ENCODE peak calls at places on chromosomes 13 and 19, in four cellular contexts. E is suprapubic skin; C is neuronal stem cell; I is effector memory CD4-positive, alpha-beta T cell. P is an unnamed sample.

GRCh38 chr13:85412448-85412847 is 386.8 kb downstream of the SLITRK6 start:
- DNase-seq in E (no peak), C (no peak), I (no peak), P (no peak)

GRCh38 chr19:17946965-17947784 is 14.4 kb downstream of the CCDC124 start:
- DNase-seq in E (no peak), C (no peak), I (peak; percentile 22), P (no peak)

GRCh38 chr13:36357692-36358091 is 11.5 kb upstream of the SPART start:
- DNase-seq in E (peak; percentile 77), C (no peak), I (no peak), P (no peak)

GRCh38 chr19:47542030-47542475 is 27.2 kb upstream of the NAPA start:
- DNase-seq in E (no peak), C (no peak), I (no peak), P (no peak)

GRCh38 chr13:71864981-71865857 is 1.8 kb downstream of the DACH1 start:
- DNase-seq in E (peak; percentile 54), C (no peak), I (no peak), P (peak; percentile 87)

GRCh38 chr13:43405457-43405856 is 381.3 kb downstream of the ENOX1 start:
- DNase-seq in E (no peak), C (no peak), I (no peak), P (no peak)

GRCh38 chr13:52848455-52849190 is at the start of gene PCDH8:
- DNase-seq in E (no peak), C (peak; percentile 79), I (no peak), P (no peak)

GRCh38 chr19:49058592-49058991 is 1.0 kb upstream of the CGB7 start:
- DNase-seq in E (no peak), C (no peak), I (no peak), P (no peak)

GRCh38 chr19:7900931-7901330 is 2.7 kb upstream of the MAP2K7 start:
- DNase-seq in E (peak; percentile 63), C (no peak), I (no peak), P (no peak)

GRCh38 chr19:38173324-38174041 is 50.5 kb downstream of the DPF1 start:
- DNase-seq in E (peak; percentile 81), C (no peak), I (no peak), P (no peak)

GRCh38 chr19:55075366-55075998 is at the start of gene EPS8L1:
- DNase-seq in E (no peak), C (no peak), I (no peak), P (peak; percentile 87)

GRCh38 chr13:49441846-49442245 is 2.0 kb downstream of the CAB39L start:
- DNase-seq in E (no peak), C (no peak), I (no peak), P (no peak)

GRCh38 chr13:68066879-68067513 is 836.9 kb upstream of the PCDH9 start:
- DNase-seq in E (no peak), C (no peak), I (no peak), P (no peak)

GRCh38 chr19:46602392-46603194 is 1.5 kb downstream of the CALM3 start:
- DNase-seq in E (peak; percentile 63), C (no peak), I (no peak), P (no peak)

GRCh38 chr13:59700281-59700680 is 463.4 kb downstream of the DIAPH3 start:
- DNase-seq in E (no peak), C (no peak), I (no peak), P (no peak)

GRCh38 chr19:47406711-47407416 is 12.5 kb downstream of the MEIS3 start:
- DNase-seq in E (no peak), C (peak; percentile 65), I (no peak), P (no peak)

GRCh38 chr19:3366104-3366760 is at the start of gene NFIC:
- DNase-seq in E (peak; percentile 90), C (no peak), I (no peak), P (peak; percentile 94)

GRCh38 chr19:48329167-48329891 is 4.0 kb downstream of the EMP3 start:
- DNase-seq in E (no peak), C (no peak), I (peak; percentile 32), P (no peak)

GRCh38 chr13:48126944-48127814 is 32.3 kb upstream of the MED4 start:
- DNase-seq in E (no peak), C (peak; percentile 54), I (peak; percentile 11), P (no peak)

GRCh38 chr13:76992548-76993001 is 694 bp downstream of the CLN5 start:
- DNase-seq in E (peak; percentile 71), C (peak; percentile 5), I (no peak), P (peak; percentile 58)

GRCh38 chr13:87234981-87235380 is 436.2 kb upstream of the SLITRK5 start:
- DNase-seq in E (no peak), C (no peak), I (no peak), P (no peak)

GRCh38 chr19:16801599-16801998 is 27.6 kb upstream of the SIN3B start:
- DNase-seq in E (no peak), C (no peak), I (no peak), P (no peak)

GRCh38 chr19:10587022-10587838 is at the start of gene AP1M2:
- DNase-seq in E (no peak), C (no peak), I (no peak), P (peak; percentile 65)

GRCh38 chr13:77406644-77407440 is 79.9 kb upstream of the MYCBP2 start:
- DNase-seq in E (no peak), C (no peak), I (no peak), P (no peak)

GRCh38 chr13:80276371-80277289 is 64.3 kb downstream of the SPRY2 start:
- DNase-seq in E (no peak), C (peak; percentile 93), I (no peak), P (peak; percentile 33)

GRCh38 chr19:29858000-29858596 is 46.3 kb downstream of the CCNE1 start:
- DNase-seq in E (no peak), C (no peak), I (no peak), P (peak; percentile 41)

GRCh38 chr19:4867534-4868285 is at the start of gene PLIN3:
- DNase-seq in E (peak; percentile 99), C (peak; percentile 95), I (peak; percentile 80), P (peak; percentile 96)

GRCh38 chr19:45764947-45765346 is 4.1 kb downstream of the SIX5 start:
- DNase-seq in E (no peak), C (no peak), I (no peak), P (no peak)

GRCh38 chr13:77896536-77896935 is 22.1 kb downstream of the EDNRB start:
- DNase-seq in E (no peak), C (no peak), I (no peak), P (no peak)

GRCh38 chr19:5095568-5095850 is 126.6 kb downstream of the KDM4B start:
- DNase-seq in E (no peak), C (no peak), I (no peak), P (no peak)

GRCh38 chr19:38196948-38197656 is 26.9 kb downstream of the DPF1 start:
- DNase-seq in E (peak; percentile 53), C (no peak), I (no peak), P (no peak)

GRCh38 chr13:100542546-100543156 is 45.9 kb downstream of the GGACT start:
- DNase-seq in E (no peak), C (no peak), I (no peak), P (no peak)

GRCh38 chr13:62626771-62627170 is 1211.1 kb upstream of the PCDH20 start:
- DNase-seq in E (no peak), C (no peak), I (no peak), P (no peak)

GRCh38 chr19:6736917-6737283 is 480 bp downstream of the GPR108 start:
- DNase-seq in E (no peak), C (no peak), I (no peak), P (no peak)

GRCh38 chr19:2983351-2984195 is 6.2 kb downstream of the TLE6 start:
- DNase-seq in E (peak; percentile 87), C (no peak), I (no peak), P (peak; percentile 66)

GRCh38 chr13:51714663-51715168 is 89.2 kb downstream of the DHRS12 start:
- DNase-seq in E (no peak), C (no peak), I (no peak), P (no peak)

GRCh38 chr13:24050796-24051715 is 109.5 kb upstream of the SPATA13 start:
- DNase-seq in E (no peak), C (no peak), I (no peak), P (no peak)
- H3K36me3 ChIP-seq in E (no peaks in the 10 kb centered on the region), C (no peaks in the 10 kb centered on the region), I (no peaks in the 10 kb centered on the region), P (no peaks in the 10 kb centered on the region)

GRCh38 chr19:53696951-53697350 is 65.2 kb downstream of the DPRX start:
- DNase-seq in E (no peak), C (peak; percentile 14), I (no peak), P (no peak)
- H3K9me3 ChIP-seq in E (no peaks in the 10 kb centered on the region), C (peaks cover 12% of the 10 kb centered on the region), I (no peaks in the 10 kb centered on the region), P (no peaks in the 10 kb centered on the region)

GRCh38 chr19:1956868-1957492 is 16.0 kb downstream of the CSNK1G2 start:
- DNase-seq in E (no peak), C (no peak), I (no peak), P (peak; percentile 71)

GRCh38 chr19:1955171-1956142 is 14.5 kb downstream of the CSNK1G2 start:
- DNase-seq in E (no peak), C (no peak), I (no peak), P (peak; percentile 76)

GRCh38 chr19:1959928-1960589 is 19.1 kb downstream of the CSNK1G2 start:
- DNase-seq in E (no peak), C (no peak), I (no peak), P (no peak)

GRCh38 chr19:1956143-1956537 is 15.2 kb downstream of the CSNK1G2 start:
- DNase-seq in E (no peak), C (no peak), I (no peak), P (no peak)

GRCh38 chr19:1957562-1958248 is 16.7 kb downstream of the CSNK1G2 start:
- DNase-seq in E (no peak), C (no peak), I (no peak), P (peak; percentile 61)
- H3K36me3 ChIP-seq in E (peaks cover 4% of the 10 kb centered on the region), C (peaks cover 6% of the 10 kb centered on the region), I (peaks cover 26% of the 10 kb centered on the region), P (peaks cover 6% of the 10 kb centered on the region)

GRCh38 chr19:56619131-56619530 is 23.8 kb upstream of the SMIM17 start:
- DNase-seq in E (no peak), C (no peak), I (no peak), P (no peak)
- H3K9me3 ChIP-seq in E (peaks cover 32% of the 10 kb centered on the region), C (peaks cover 22% of the 10 kb centered on the region), I (peaks cover 56% of the 10 kb centered on the region), P (peaks cover 87% of the 10 kb centered on the region)